ENCODE peak calls at places on chromosomes 12 and 14, in seven cellular contexts. G, V, D, R, Y, K and S are unnamed samples.

GRCh38 chr12:118058881-118059644 is 1.9 kb downstream of the WSB2 start:
- DNase-seq in G (peak), V (peak), D (no peak), R (no peak), Y (no peak), K (no peak), S (no peak)

GRCh38 chr12:97404549-97404948 is 58.1 kb upstream of the RMST start:
- DNase-seq in G (no peak), V (peak), D (no peak), R (no peak), Y (no peak), K (peak), S (peak)

GRCh38 chr14:20707622-20708021 is 19.1 kb downstream of the ANG start:
- DNase-seq in G (no peak), V (no peak), D (no peak), R (no peak), Y (no peak), K (no peak), S (no peak)

GRCh38 chr14:91241848-91242247 is 2.7 kb downstream of the GPR68 start:
- DNase-seq in G (no peak), V (no peak), D (no peak), R (no peak), Y (no peak), K (no peak), S (peak)

GRCh38 chr12:21346542-21347205 is 12.0 kb upstream of the SLCO1A2 start:
- DNase-seq in G (no peak), V (no peak), D (no peak), R (no peak), Y (no peak), K (no peak), S (no peak)

GRCh38 chr12:52221912-52222457 is 11.1 kb upstream of the KRT7 start:
- DNase-seq in G (peak), V (peak), D (no peak), R (peak), Y (no peak), K (no peak), S (peak)

GRCh38 chr12:132186857-132187620 is 42.8 kb downstream of the NOC4L start:
- DNase-seq in G (no peak), V (no peak), D (no peak), R (no peak), Y (no peak), K (no peak), S (no peak)

GRCh38 chr12:49098035-49098451 is 3.4 kb upstream of the DHH start:
- DNase-seq in G (peak), V (peak), D (peak), R (peak), Y (peak), K (peak), S (peak)

GRCh38 chr14:60651051-60651935 is 2.0 kb upstream of the SIX1 start:
- DNase-seq in G (no peak), V (no peak), D (no peak), R (no peak), Y (no peak), K (no peak), S (no peak)

GRCh38 chr12:93025145-93026103 is 96.3 kb upstream of the EEA1 start:
- DNase-seq in G (no peak), V (peak), D (no peak), R (no peak), Y (no peak), K (peak), S (no peak)

GRCh38 chr12:104480826-104481457 is 24.2 kb downstream of the CHST11 start:
- DNase-seq in G (no peak), V (peak), D (peak), R (no peak), Y (no peak), K (no peak), S (peak)

GRCh38 chr12:31118347-31118830 is 44.7 kb downstream of the DDX11 start:
- DNase-seq in G (no peak), V (no peak), D (no peak), R (peak), Y (no peak), K (no peak), S (no peak)

GRCh38 chr14:36724162-36724561 is 62.5 kb downstream of the PAX9 start:
- DNase-seq in G (no peak), V (no peak), D (no peak), R (no peak), Y (no peak), K (no peak), S (no peak)

GRCh38 chr12:12990700-12991468 is 9.2 kb downstream of the HEBP1 start:
- DNase-seq in G (no peak), V (no peak), D (no peak), R (no peak), Y (no peak), K (no peak), S (no peak)

GRCh38 chr12:81274619-81275018 is 196.7 kb downstream of the ACSS3 start:
- DNase-seq in G (no peak), V (no peak), D (no peak), R (no peak), Y (no peak), K (no peak), S (no peak)

GRCh38 chr12:32666510-32666909 is 12.6 kb upstream of the DNM1L start:
- DNase-seq in G (no peak), V (no peak), D (no peak), R (no peak), Y (no peak), K (no peak), S (no peak)

GRCh38 chr12:92070054-92070863 is 75.4 kb downstream of the BTG1 start:
- DNase-seq in G (no peak), V (no peak), D (no peak), R (no peak), Y (no peak), K (no peak), S (peak)

GRCh38 chr12:70829070-70829469 is 91.5 kb downstream of the PTPRR start:
- DNase-seq in G (no peak), V (no peak), D (no peak), R (no peak), Y (no peak), K (no peak), S (no peak)

GRCh38 chr12:63440063-63440462 is 228.2 kb downstream of the DPY19L2 start:
- DNase-seq in G (no peak), V (no peak), D (no peak), R (no peak), Y (no peak), K (no peak), S (no peak)

GRCh38 chr12:131055596-131056233 is 102.0 kb downstream of the ADGRD1 start:
- DNase-seq in G (no peak), V (no peak), D (no peak), R (no peak), Y (no peak), K (no peak), S (no peak)

GRCh38 chr14:39322807-39323206 is 89.1 kb downstream of the MIA2 start:
- DNase-seq in G (no peak), V (peak), D (no peak), R (no peak), Y (no peak), K (no peak), S (no peak)

GRCh38 chr12:117158911-117159310 is 31.4 kb downstream of the FBXO21 start:
- DNase-seq in G (no peak), V (no peak), D (no peak), R (no peak), Y (no peak), K (no peak), S (no peak)

GRCh38 chr12:79635676-79636075 is 55.1 kb downstream of the PAWR start:
- DNase-seq in G (no peak), V (peak), D (no peak), R (no peak), Y (no peak), K (no peak), S (no peak)

GRCh38 chr14:91714805-91715204 is 17.1 kb downstream of the CATSPERB start:
- DNase-seq in G (no peak), V (no peak), D (no peak), R (peak), Y (no peak), K (no peak), S (no peak)

GRCh38 chr12:82873951-82874350 is 187.2 kb downstream of the TMTC2 start:
- DNase-seq in G (no peak), V (no peak), D (no peak), R (no peak), Y (no peak), K (no peak), S (no peak)

GRCh38 chr12:56121204-56121870 is 3.3 kb downstream of the ZC3H10 start:
- DNase-seq in G (no peak), V (no peak), D (no peak), R (no peak), Y (no peak), K (no peak), S (no peak)